ENCODE peak calls at places on chromosomes 3 and 15, in six cellular contexts. L, M, O, B, K and R are unnamed samples.

GRCh38 chr15:99148851-99149276 is 44.0 kb downstream of the SYNM start:
- DNase-seq in L (no peak), B (no peak), M (no peak), O (no peak), K (no peak), R (no peak)

GRCh38 chr3:128433630-128434185 is 33.0 kb downstream of the DNAJB8 start:
- DNase-seq in L (no peak), O (no peak), K (no peak), B (no peak), M (no peak), R (no peak)

GRCh38 chr3:42264399-42265058 is 1.5 kb downstream of the CCK start:
- DNase-seq in L (peak), B (peak), K (peak), O (peak), M (peak), R (peak)

GRCh38 chr3:128367726-128368125 is 99.0 kb downstream of the DNAJB8 start:
- DNase-seq in M (no peak), O (peak), B (no peak), L (peak), K (no peak), R (no peak)

GRCh38 chr3:98647197-98647596 is 53.8 kb upstream of the CPOX start:
- DNase-seq in B (no peak), K (no peak), O (no peak), L (no peak), M (no peak), R (no peak)

GRCh38 chr3:98906230-98906629 is 4.7 kb upstream of the DCBLD2 start:
- DNase-seq in O (peak), K (no peak), M (no peak), B (peak), L (no peak), R (no peak)

GRCh38 chr15:67030036-67030762 is 35.2 kb upstream of the SMAD3 start:
- DNase-seq in B (no peak), K (no peak), O (no peak), M (no peak), L (no peak), R (no peak)

GRCh38 chr15:41817781-41818180 is 10.1 kb upstream of the JMJD7 start:
- DNase-seq in O (no peak), B (no peak), K (no peak), M (no peak), L (no peak), R (no peak)

GRCh38 chr3:71433631-71434030 is 149.9 kb downstream of the FOXP1 start:
- DNase-seq in K (no peak), O (no peak), B (no peak), L (no peak), M (no peak), R (no peak)

GRCh38 chr3:185914911-185915629 is 22.7 kb downstream of the TRA2B start:
- DNase-seq in M (no peak), K (no peak), O (no peak), B (no peak), L (no peak), R (no peak)

GRCh38 chr3:185630182-185630622 is 44.1 kb downstream of the SENP2 start:
- DNase-seq in M (peak), K (no peak), L (peak), B (peak), O (peak), R (no peak)

GRCh38 chr3:141401584-141402475 is 33.5 kb downstream of the ZBTB38 start:
- DNase-seq in M (peak), B (peak), O (no peak), K (no peak), L (peak), R (no peak)

GRCh38 chr3:186532641-186533072 is 11.5 kb downstream of the CRYGS start:
- DNase-seq in L (no peak), M (no peak), K (no peak), O (no peak), B (no peak), R (no peak)

GRCh38 chr3:5202267-5202666 is 14.8 kb downstream of the EDEM1 start:
- DNase-seq in K (no peak), O (no peak), L (no peak), M (no peak), B (peak), R (no peak)

GRCh38 chr3:37864904-37865303 is 3.2 kb downstream of the CTDSPL start:
- DNase-seq in B (no peak), O (no peak), L (no peak), M (no peak), K (no peak), R (no peak)

GRCh38 chr3:134029734-134030381 is at the start of gene SLCO2A1:
- DNase-seq in B (peak), O (no peak), L (peak), M (peak), K (no peak), R (peak)

GRCh38 chr3:102225407-102226132 is 209.2 kb upstream of the ZPLD1 start:
- DNase-seq in O (peak), M (no peak), L (no peak), K (peak), B (peak), R (peak)

GRCh38 chr3:79015854-79016253 is 751.9 kb downstream of the ROBO1 start:
- DNase-seq in L (no peak), M (no peak), B (no peak), K (no peak), O (no peak), R (no peak)

GRCh38 chr3:79019137-79019923 is 748.5 kb downstream of the ROBO1 start:
- DNase-seq in L (peak), K (no peak), M (peak), B (peak), O (peak), R (peak)

GRCh38 chr3:79016587-79017380 is 751.0 kb downstream of the ROBO1 start:
- DNase-seq in M (no peak), K (no peak), L (no peak), B (no peak), O (no peak), R (no peak)

GRCh38 chr3:79018671-79019136 is 749.1 kb downstream of the ROBO1 start:
- DNase-seq in L (peak), M (peak), B (peak), O (peak), K (no peak), R (peak)

DNA sequence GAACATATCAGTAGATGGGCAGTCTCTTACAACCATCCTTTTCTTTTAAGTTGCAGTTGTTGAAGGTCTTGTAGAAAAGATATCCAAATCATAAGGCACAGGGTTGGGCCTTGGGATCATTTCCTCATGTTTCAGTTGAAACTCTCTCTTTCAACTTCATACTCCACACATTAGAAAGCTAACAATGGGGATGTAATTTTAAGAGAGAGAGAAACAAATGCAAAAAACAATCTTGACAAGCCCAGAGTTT is 747.9 kb downstream of the ROBO1 start:
- DNase-seq in M (no peak), K (no peak), O (no peak), L (no peak), B (no peak), R (no peak)
- H3K4me3 ChIP-seq in M (no peak), K (peak), O (no peak), L (peak), B (peak), R (no peak)

GRCh38 chr15:68935400-68935937 is 5.1 kb downstream of the SPESP1 start:
- DNase-seq in M (no peak), K (no peak), L (no peak), B (no peak), O (no peak), R (no peak)

GRCh38 chr15:68924866-68925599 is 5.3 kb upstream of the SPESP1 start:
- DNase-seq in K (peak), M (peak), B (peak), O (peak), L (peak), R (peak)

DNA sequence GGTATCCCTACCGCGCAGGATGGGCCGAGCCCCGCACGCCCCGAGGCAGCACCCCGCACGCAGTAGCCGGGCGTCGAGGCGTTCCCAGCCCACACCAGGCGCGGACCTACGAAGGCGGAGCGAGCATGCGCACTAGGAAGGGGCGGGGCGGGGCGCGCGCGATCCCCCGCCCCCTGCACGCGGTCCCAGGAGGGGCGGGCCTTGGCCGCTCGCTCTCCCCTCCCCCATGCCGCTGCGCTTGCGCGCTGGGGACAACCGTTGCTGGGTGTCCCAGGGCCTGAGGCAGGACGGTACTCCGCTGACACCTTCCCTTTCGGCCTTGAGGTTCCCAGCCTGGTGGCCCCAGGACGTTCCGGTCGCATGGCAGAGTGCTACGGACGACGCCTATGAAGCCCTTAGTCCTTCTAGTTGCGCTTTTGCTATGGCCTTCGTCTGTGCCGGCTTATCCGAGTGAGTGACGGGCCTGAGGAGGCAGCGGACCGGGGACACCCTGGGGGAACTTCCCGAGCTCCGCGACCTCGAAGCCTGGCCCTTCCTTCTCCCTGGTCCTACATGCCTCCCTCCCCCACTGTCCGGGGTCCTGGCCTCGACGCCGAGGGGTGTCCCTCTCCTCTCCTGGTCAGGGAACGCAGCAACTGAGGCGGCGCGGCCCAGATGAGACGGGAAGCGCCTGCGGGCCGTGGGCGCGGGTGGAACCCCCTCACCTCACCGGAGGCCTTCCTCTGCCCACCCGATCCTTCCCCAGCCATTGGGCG is at the start of gene SPESP1:
- DNase-seq in B (peak), M (peak), O (peak), K (no peak), L (peak), R (no peak)
- H3K4me3 ChIP-seq in B (no peak), M (peak), O (peak), K (peak), L (peak), R (peak)

DNA sequence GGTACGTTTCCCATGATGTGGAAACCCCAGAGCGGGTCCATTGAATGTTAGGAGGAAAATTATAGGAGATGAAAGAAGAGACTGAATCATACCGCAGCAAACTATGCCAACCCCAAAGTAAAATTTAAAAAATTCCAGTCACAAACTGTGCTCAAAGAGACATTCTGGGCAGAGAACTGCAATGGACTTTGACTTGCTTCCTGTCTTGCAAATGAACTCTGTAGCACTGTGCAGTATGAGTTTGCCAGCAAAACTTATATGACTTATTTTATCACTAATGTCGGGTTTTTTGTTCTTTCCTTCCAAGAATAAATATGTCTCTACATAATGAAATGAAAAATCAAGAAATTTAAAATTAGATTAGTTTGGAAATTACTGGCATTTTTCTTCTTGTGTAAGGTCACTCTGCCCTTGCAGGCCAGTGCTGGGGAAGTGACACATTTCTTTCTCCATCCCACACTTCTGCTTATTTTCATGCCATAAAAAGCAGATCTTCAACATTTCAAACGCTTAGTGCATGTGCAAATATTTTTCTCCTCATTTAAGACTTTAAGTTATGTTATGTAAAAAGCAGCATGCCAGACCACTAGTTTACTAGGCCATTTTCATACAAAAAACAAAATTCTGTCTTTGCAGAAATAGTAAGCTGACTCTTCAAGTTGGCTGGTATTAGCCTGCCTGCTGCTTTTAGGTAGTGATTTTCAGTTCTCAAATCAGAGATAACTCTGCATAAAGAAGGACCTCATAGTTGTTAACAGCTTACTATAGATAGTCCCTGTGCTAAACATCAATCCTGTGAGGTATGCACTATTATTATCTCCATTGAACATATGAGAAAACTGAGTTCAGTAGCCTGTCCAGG is 32.2 kb upstream of the SSR3 start:
- DNase-seq in M (no peak), B (no peak), O (no peak), L (no peak), K (no peak), R (no peak)
- H3K4me3 ChIP-seq in M (no peak), B (no peak), O (no peak), L (no peak), K (no peak), R (no peak)

DNA sequence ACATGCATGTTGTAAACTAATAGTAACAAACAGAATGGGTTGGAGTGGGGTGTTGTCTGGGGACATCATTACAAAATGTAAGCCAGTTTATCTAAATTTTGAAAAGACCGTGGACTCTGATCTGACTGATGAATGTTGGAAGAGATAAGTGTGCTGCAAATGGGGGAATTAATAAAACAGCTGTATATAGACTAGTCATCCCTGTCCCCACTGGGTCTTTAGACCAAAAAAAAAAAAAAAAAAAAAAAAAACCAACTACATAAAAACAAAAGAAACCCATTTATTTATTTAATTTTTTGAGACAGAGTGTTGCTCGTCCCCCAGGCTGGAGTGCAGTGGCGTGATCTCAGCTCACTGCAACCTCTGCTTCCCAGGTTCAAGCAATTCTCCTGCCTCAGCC is 20.0 kb downstream of the ARIH2 start:
- DNase-seq in B (no peak), L (no peak), K (no peak), M (no peak), O (no peak), R (no peak)
- H3K4me3 ChIP-seq in B (no peak), L (no peak), K (no peak), M (no peak), O (no peak), R (no peak)

GRCh38 chr3:179973931-179974361 is 62.8 kb downstream of the PEX5L start:
- DNase-seq in M (no peak), K (no peak), O (no peak), B (no peak), L (no peak), R (no peak)

GRCh38 chr3:179971280-179971679 is 65.5 kb downstream of the PEX5L start:
- DNase-seq in B (no peak), K (no peak), L (no peak), O (no peak), M (no peak), R (no peak)

GRCh38 chr3:179967622-179968021 is 69.1 kb downstream of the PEX5L start:
- DNase-seq in B (no peak), K (no peak), O (no peak), L (no peak), M (no peak), R (no peak)

GRCh38 chr3:179973024-179973423 is 63.7 kb downstream of the PEX5L start:
- DNase-seq in O (no peak), M (no peak), B (no peak), K (no peak), L (no peak), R (no peak)

DNA sequence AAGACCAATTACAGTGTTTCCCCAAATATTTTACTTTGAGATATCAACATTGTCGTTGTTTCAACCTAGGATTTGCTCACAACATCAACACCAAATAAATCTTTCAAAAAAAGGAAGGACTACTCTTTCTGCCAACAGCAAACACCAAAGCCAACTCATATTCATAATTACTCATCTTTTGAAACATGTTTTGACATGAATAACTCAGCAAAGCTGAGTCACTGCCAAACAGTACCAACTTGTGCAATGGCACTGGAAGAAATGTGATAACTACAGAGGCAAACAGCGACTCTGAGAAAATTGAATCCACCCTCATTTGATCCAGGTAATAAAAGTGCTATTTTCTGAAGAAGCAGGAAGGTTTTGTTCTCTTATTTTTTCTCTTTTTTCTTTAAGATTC is 67.2 kb downstream of the PEX5L start:
- DNase-seq in K (peak), O (peak), L (no peak), B (no peak), M (no peak), R (no peak)
- H3K4me3 ChIP-seq in K (no peak), O (no peak), L (no peak), B (no peak), M (no peak), R (no peak)

DNA sequence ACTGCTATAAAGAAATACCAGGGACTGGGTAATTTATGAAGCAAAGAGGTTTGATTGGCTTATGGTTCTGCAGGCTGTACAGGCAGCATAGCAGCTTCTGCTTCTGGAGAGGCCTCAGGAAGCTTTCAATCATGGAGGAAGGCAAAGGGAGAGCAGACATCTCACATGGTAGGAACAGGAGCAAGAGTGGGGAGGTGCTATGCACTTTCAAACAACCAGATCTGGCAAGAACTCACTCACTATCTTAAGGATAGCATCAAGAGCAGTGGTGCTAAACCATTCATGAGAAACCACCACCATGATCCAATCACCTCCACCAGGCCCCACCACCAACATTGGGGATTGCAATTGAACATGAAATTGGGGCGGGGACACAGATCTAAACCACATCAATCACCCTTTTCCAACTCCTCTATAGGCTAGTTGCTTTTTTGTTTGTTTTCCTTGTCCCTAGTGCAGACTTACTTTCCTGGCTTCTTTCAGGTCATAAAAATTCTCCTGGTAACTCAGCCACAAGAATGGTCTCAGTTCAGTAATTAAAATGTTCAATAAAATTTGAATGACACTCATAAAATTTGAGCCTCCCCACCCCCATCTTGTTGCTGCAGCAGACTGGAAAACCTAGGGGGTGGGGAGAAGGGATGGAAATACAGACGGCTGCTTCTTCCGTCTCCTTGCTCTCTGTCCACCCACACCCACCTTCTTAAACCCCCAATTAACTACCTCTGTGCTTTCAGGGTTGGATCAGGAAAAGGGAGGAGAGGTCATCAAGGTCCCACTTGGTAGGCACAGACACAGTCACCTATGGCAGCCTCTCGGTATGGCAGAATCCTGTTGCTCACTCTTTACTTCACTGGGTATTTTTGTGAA is 16.3 kb upstream of the TIPARP start:
- DNase-seq in M (peak), O (no peak), K (no peak), B (no peak), L (no peak), R (no peak)
- H3K4me3 ChIP-seq in M (no peak), O (no peak), K (no peak), B (no peak), L (no peak), R (no peak)